ENCODE peak calls at places on chromosomes 3 and 15, in seven cellular contexts. M is H7; J is AG04450; G is cardiac muscle cell; Q is CD8-positive, alpha-beta T cell; Y is small intestine; V is tibial nerve. Z is an unnamed sample.

GRCh38 chr3:104359546-104359945 is 1007.2 kb upstream of the ALCAM start:
- DNase-seq in M (no peak), J (peak; percentile 43), G (peak; percentile 74), Q (no peak), Y (no peak), V (no peak), Z (no peak)

GRCh38 chr15:62964251-62964650 is 78.3 kb upstream of the TPM1 start:
- DNase-seq in M (no peak), J (no peak), G (no peak), Q (no peak), Y (no peak), V (peak; percentile 26), Z (no peak)

GRCh38 chr3:108406063-108406660 is 104.2 kb downstream of the MYH15 start:
- DNase-seq in M (no peak), J (no peak), G (peak; percentile 39), Q (no peak), Y (no peak), V (no peak), Z (no peak)

GRCh38 chr15:71443538-71443937 is 328.3 kb downstream of the THSD4 start:
- DNase-seq in M (peak; percentile 42), J (no peak), G (peak; percentile 63), Q (peak; percentile 22), Y (peak; percentile 49), V (peak; percentile 30), Z (no peak)

GRCh38 chr15:67010898-67011619 is 54.3 kb upstream of the SMAD3 start:
- DNase-seq in M (peak; percentile 66), J (no peak), G (no peak), Q (no peak), Y (no peak), V (no peak), Z (peak; percentile 45)

GRCh38 chr3:29466442-29466841 is 185.6 kb downstream of the RBMS3 start:
- DNase-seq in M (no peak), J (no peak), G (no peak), Q (no peak), Y (no peak), V (no peak), Z (no peak)

GRCh38 chr3:71050133-71050520 is 533.4 kb downstream of the FOXP1 start:
- DNase-seq in M (no peak), J (no peak), G (peak; percentile 74), Q (no peak), Y (no peak), V (no peak), Z (peak; percentile 34)

GRCh38 chr3:52281980-52282801 is 3.7 kb upstream of the WDR82 start:
- DNase-seq in M (no peak), J (no peak), G (no peak), Q (peak; percentile 74), Y (peak; percentile 75), V (no peak), Z (no peak)

GRCh38 chr15:51861557-51862350 is 32.3 kb downstream of the TMOD3 start:
- DNase-seq in M (no peak), J (no peak), G (no peak), Q (peak; percentile 75), Y (peak; percentile 48), V (no peak), Z (no peak)

GRCh38 chr15:56678562-56678961 is 54.7 kb downstream of the ZNF280D start:
- DNase-seq in M (no peak), J (no peak), G (no peak), Q (no peak), Y (no peak), V (no peak), Z (no peak)

GRCh38 chr15:28133281-28133680 is 34.2 kb upstream of the OCA2 start:
- DNase-seq in M (no peak), J (no peak), G (no peak), Q (no peak), Y (no peak), V (no peak), Z (no peak)

GRCh38 chr15:39399600-39399999 is 181.3 kb upstream of the THBS1 start:
- DNase-seq in M (no peak), J (no peak), G (no peak), Q (no peak), Y (no peak), V (no peak), Z (no peak)

GRCh38 chr3:194308635-194309213 is 42.4 kb downstream of the CPN2 start:
- DNase-seq in M (no peak), J (no peak), G (no peak), Q (no peak), Y (no peak), V (no peak), Z (no peak)

GRCh38 chr3:98855811-98856400 is 45.6 kb downstream of the DCBLD2 start:
- DNase-seq in M (no peak), J (peak; percentile 58), G (peak; percentile 91), Q (no peak), Y (no peak), V (no peak), Z (no peak)

GRCh38 chr3:126888186-126888760 is 94.6 kb upstream of the PLXNA1 start:
- DNase-seq in M (no peak), J (no peak), G (no peak), Q (no peak), Y (no peak), V (no peak), Z (no peak)

GRCh38 chr3:126889276-126890201 is 93.4 kb upstream of the PLXNA1 start:
- DNase-seq in M (no peak), J (no peak), G (no peak), Q (no peak), Y (no peak), V (no peak), Z (no peak)

GRCh38 chr3:126885425-126885824 is 97.5 kb upstream of the PLXNA1 start:
- DNase-seq in M (no peak), J (no peak), G (no peak), Q (no peak), Y (no peak), V (no peak), Z (no peak)

GRCh38 chr3:126886217-126886616 is 96.7 kb upstream of the PLXNA1 start:
- DNase-seq in M (no peak), J (no peak), G (peak; percentile 42), Q (no peak), Y (no peak), V (no peak), Z (no peak)

GRCh38 chr3:126887686-126888085 is 95.2 kb upstream of the PLXNA1 start:
- DNase-seq in M (no peak), J (no peak), G (no peak), Q (no peak), Y (no peak), V (no peak), Z (no peak)
- H3K4me3 ChIP-seq in M (no peak overlapping the region), J (no peak overlapping the region), G (no peak overlapping the region), Q (no peak overlapping the region), Y (no peak overlapping the region), V (no peak overlapping the region), Z (no peak overlapping the region)

GRCh38 chr3:1723726-1724125 is 374.9 kb upstream of the CNTN4 start:
- DNase-seq in M (no peak), J (no peak), G (no peak), Q (no peak), Y (no peak), V (no peak), Z (no peak)

GRCh38 chr3:1726741-1727140 is 371.9 kb upstream of the CNTN4 start:
- DNase-seq in M (no peak), J (no peak), G (no peak), Q (no peak), Y (no peak), V (no peak), Z (no peak)

GRCh38 chr3:1727242-1727641 is 371.4 kb upstream of the CNTN4 start:
- DNase-seq in M (no peak), J (no peak), G (no peak), Q (no peak), Y (no peak), V (no peak), Z (no peak)

GRCh38 chr3:1728510-1728909 is 370.2 kb upstream of the CNTN4 start:
- DNase-seq in M (no peak), J (no peak), G (no peak), Q (no peak), Y (no peak), V (no peak), Z (no peak)
- H3K4me3 ChIP-seq in M (no peak overlapping the region), J (no peak overlapping the region), G (no peak overlapping the region), Q (no peak overlapping the region), Y (no peak overlapping the region), V (no peak overlapping the region), Z (no peak overlapping the region)

GRCh38 chr15:35671197-35671596 is 125.2 kb upstream of the DPH6 start:
- DNase-seq in M (no peak), J (no peak), G (no peak), Q (no peak), Y (no peak), V (no peak), Z (no peak)

GRCh38 chr15:35671981-35672380 is 126.0 kb upstream of the DPH6 start:
- DNase-seq in M (no peak), J (no peak), G (no peak), Q (no peak), Y (no peak), V (no peak), Z (no peak)

GRCh38 chr15:35669457-35670045 is 123.6 kb upstream of the DPH6 start:
- DNase-seq in M (no peak), J (no peak), G (no peak), Q (no peak), Y (no peak), V (no peak), Z (no peak)

GRCh38 chr15:35667908-35668307 is 121.9 kb upstream of the DPH6 start:
- DNase-seq in M (no peak), J (no peak), G (no peak), Q (no peak), Y (peak; percentile 7), V (no peak), Z (no peak)

DNA sequence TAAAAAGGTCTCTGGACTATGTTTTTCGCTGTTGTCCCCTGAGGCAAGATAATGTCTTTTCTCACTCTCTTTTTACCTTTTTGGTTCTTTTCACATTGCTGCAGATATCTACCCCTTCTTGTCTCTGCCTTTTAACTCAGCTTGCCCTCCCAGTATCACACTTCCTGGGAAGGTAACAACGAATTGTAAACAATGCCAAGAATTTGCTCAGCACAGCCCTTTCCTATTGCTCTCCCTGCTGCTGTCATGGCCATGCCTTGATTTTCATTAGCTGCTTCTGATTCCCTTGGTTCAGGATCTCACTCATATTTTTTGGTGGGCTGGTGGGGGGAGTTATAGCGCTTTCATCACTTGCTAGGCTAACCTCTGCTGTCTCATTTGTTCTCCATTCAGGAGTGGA is 123.1 kb upstream of the DPH6 start:
- DNase-seq in M (peak; percentile 19), J (no peak), G (no peak), Q (no peak), Y (no peak), V (no peak), Z (no peak)
- H3K4me3 ChIP-seq in M (no peak overlapping the region), J (no peak overlapping the region), G (no peak overlapping the region), Q (no peak overlapping the region), Y (no peak overlapping the region), V (no peak overlapping the region), Z (no peak overlapping the region)

DNA sequence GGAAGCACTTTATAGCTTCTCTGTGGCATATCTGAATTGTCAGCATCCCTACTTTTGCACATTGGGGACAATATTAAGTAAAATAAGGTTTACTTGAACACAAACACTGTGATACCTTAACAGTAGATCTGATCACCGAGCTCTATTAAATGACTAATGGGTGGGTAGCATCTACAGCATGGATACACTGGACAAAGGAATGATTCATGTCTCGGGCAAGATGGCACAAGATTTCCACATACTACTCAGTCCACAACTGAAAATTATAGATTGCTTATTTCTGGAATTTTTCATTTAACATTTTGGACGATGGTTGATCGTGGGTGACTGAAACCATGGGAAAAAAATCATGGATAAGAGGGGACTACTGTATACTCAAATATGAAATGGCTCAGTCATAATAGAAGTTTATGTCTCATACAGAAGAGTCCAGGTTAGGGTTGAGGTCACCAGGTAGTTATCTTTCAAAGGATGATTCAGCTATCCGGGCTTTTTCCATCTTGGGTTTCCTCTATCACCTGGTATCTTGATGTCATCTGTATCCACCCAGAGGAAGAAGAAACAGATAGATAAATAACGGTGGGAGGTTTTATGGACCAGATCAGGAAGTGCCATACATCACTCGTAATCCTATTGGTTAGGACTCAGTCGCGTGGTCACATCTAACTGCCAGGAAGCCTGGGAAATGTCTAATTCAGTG is 320.0 kb upstream of the RARB start:
- DNase-seq in M (no peak), J (no peak), G (no peak), Q (no peak), Y (no peak), V (no peak), Z (no peak)
- H3K4me3 ChIP-seq in M (no peak overlapping the region), J (no peak overlapping the region), G (no peak overlapping the region), Q (no peak overlapping the region), Y (no peak overlapping the region), V (no peak overlapping the region), Z (no peak overlapping the region)